ENCODE peak calls at places on chromosomes 5 and 9, in five cellular contexts. Z is activated naive CD8-positive, alpha-beta T cell treated with anti-CD3 and anti-CD28 coated beads, Interleukin-2, amount 50 U/mL, for 24 hours; H is myocyte; W is midbrain; F is stomach. X is an unnamed sample.

GRCh38 chr9:109574061-109574882 is 76.2 kb upstream of the PTPN3 start:
- DNase-seq in Z (peak), H (peak), W (peak), F (no peak), X (peak)

GRCh38 chr5:89981871-89982773 is 427.4 kb downstream of the CETN3 start:
- DNase-seq in Z (no peak), H (no peak), W (no peak), F (no peak), X (no peak)

GRCh38 chr5:95725937-95726810 is 5.0 kb upstream of the RHOBTB3 start:
- DNase-seq in Z (no peak), H (peak), W (no peak), F (no peak), X (no peak)

GRCh38 chr5:116492016-116492623 is 82.5 kb downstream of the SEMA6A start:
- DNase-seq in Z (peak), H (peak), W (peak), F (no peak), X (peak)

GRCh38 chr9:76486151-76486550 is 27.2 kb downstream of the GCNT1 start:
- DNase-seq in Z (no peak), H (no peak), W (no peak), F (no peak), X (no peak)

GRCh38 chr9:68771376-68771775 is 66.3 kb downstream of the PIP5K1B start:
- DNase-seq in Z (no peak), H (no peak), W (no peak), F (no peak), X (no peak)

GRCh38 chr5:126016256-126016655 is 407.0 kb upstream of the GRAMD2B start:
- DNase-seq in Z (no peak), H (no peak), W (peak), F (no peak), X (no peak)

GRCh38 chr9:15135167-15135792 is 171.7 kb downstream of the TTC39B start:
- DNase-seq in Z (peak), H (peak), W (peak), F (peak), X (peak)

GRCh38 chr9:26685857-26686256 is 206.7 kb downstream of the CAAP1 start:
- DNase-seq in Z (no peak), H (no peak), W (no peak), F (no peak), X (peak)

GRCh38 chr5:14270212-14270702 is 127.1 kb downstream of the TRIO start:
- DNase-seq in Z (no peak), H (peak), W (peak), F (no peak), X (peak)

GRCh38 chr9:110217656-110218099 is 9.7 kb upstream of the C9orf152 start:
- DNase-seq in Z (no peak), H (peak), W (peak), F (no peak), X (peak)

GRCh38 chr5:127865273-127865672 is 162.1 kb downstream of the CCDC192 start:
- DNase-seq in Z (no peak), H (no peak), W (no peak), F (no peak), X (no peak)

GRCh38 chr5:28737682-28738081 is 1699.3 kb upstream of the CDH9 start:
- DNase-seq in Z (no peak), H (no peak), W (no peak), F (no peak), X (no peak)

GRCh38 chr5:97044057-97044456 is 98.4 kb downstream of the LIX1 start:
- DNase-seq in Z (no peak), H (peak), W (peak), F (peak), X (peak)

GRCh38 chr5:134140530-134141201 is 26.2 kb downstream of the TCF7 start:
- DNase-seq in Z (peak), H (peak), W (peak), F (peak), X (peak)